ENCODE peak calls at places on chromosomes 16 and 17, in eight cellular contexts. One of them, this sample, is unnamed.

GRCh38 chr17:34511265-34511664 is 68.1 kb upstream of the TMEM132E start:
- DNase-seq in cardiac fibroblast: no peak
- DNase-seq in fibroblast of pulmonary artery: no peak
- DNase-seq in bronchial epithelial cell: no peak
- DNase-seq in testis: peak; percentile 77
- DNase-seq in GM12865: no peak
- DNase-seq in ascending aorta: no peak
- DNase-seq in psoas muscle: no peak
- DNase-seq in this sample: no peak

GRCh38 chr17:42975265-42975664 is 4.6 kb downstream of the PTGES3L start:
- DNase-seq in cardiac fibroblast: no peak
- DNase-seq in fibroblast of pulmonary artery: no peak
- DNase-seq in bronchial epithelial cell: no peak
- DNase-seq in testis: no peak
- DNase-seq in GM12865: no peak
- DNase-seq in ascending aorta: no peak
- DNase-seq in psoas muscle: no peak
- DNase-seq in this sample: no peak

GRCh38 chr16:56608876-56609462 is 585 bp downstream of the MT2A start:
- DNase-seq in cardiac fibroblast: peak; percentile 42
- DNase-seq in fibroblast of pulmonary artery: peak; percentile 24
- DNase-seq in bronchial epithelial cell: peak; percentile 7
- DNase-seq in testis: no peak
- DNase-seq in GM12865: no peak
- DNase-seq in ascending aorta: no peak
- DNase-seq in psoas muscle: peak; percentile 34
- DNase-seq in this sample: peak; percentile 21

GRCh38 chr17:75111777-75112176 is 2.0 kb downstream of the ARMC7 start:
- DNase-seq in cardiac fibroblast: no peak
- DNase-seq in fibroblast of pulmonary artery: no peak
- DNase-seq in bronchial epithelial cell: no peak
- DNase-seq in testis: no peak
- DNase-seq in GM12865: no peak
- DNase-seq in ascending aorta: no peak
- DNase-seq in psoas muscle: no peak
- DNase-seq in this sample: no peak

GRCh38 chr17:38534498-38534885 is 71.3 kb downstream of the SRCIN1 start:
- DNase-seq in cardiac fibroblast: no peak
- DNase-seq in fibroblast of pulmonary artery: no peak
- DNase-seq in bronchial epithelial cell: no peak
- DNase-seq in testis: no peak
- DNase-seq in GM12865: no peak
- DNase-seq in ascending aorta: no peak
- DNase-seq in psoas muscle: no peak
- DNase-seq in this sample: no peak

GRCh38 chr16:14486520-14487303 is 143.3 kb downstream of the PARN start:
- DNase-seq in cardiac fibroblast: peak; percentile 93
- DNase-seq in fibroblast of pulmonary artery: peak; percentile 95
- DNase-seq in bronchial epithelial cell: peak; percentile 86
- DNase-seq in testis: peak; percentile 92
- DNase-seq in GM12865: no peak
- DNase-seq in ascending aorta: peak; percentile 91
- DNase-seq in psoas muscle: peak; percentile 76
- DNase-seq in this sample: peak; percentile 98

GRCh38 chr16:4358831-4359561 is 7.9 kb upstream of the PAM16 start:
- DNase-seq in cardiac fibroblast: peak; percentile 46
- DNase-seq in fibroblast of pulmonary artery: peak; percentile 46
- DNase-seq in bronchial epithelial cell: no peak
- DNase-seq in testis: peak; percentile 71
- DNase-seq in GM12865: peak; percentile 57
- DNase-seq in ascending aorta: peak; percentile 80
- DNase-seq in psoas muscle: peak; percentile 78
- DNase-seq in this sample: peak; percentile 41

GRCh38 chr16:15435216-15435864 is 952 bp downstream of the BMERB1 start:
- DNase-seq in cardiac fibroblast: peak; percentile 41
- DNase-seq in fibroblast of pulmonary artery: no peak
- DNase-seq in bronchial epithelial cell: no peak
- DNase-seq in testis: no peak
- DNase-seq in GM12865: no peak
- DNase-seq in ascending aorta: no peak
- DNase-seq in psoas muscle: peak; percentile 29
- DNase-seq in this sample: no peak

GRCh38 chr17:63450551-63450950 is 4.4 kb upstream of the CYB561 start:
- DNase-seq in cardiac fibroblast: peak; percentile 53
- DNase-seq in fibroblast of pulmonary artery: no peak
- DNase-seq in bronchial epithelial cell: no peak
- DNase-seq in testis: no peak
- DNase-seq in GM12865: no peak
- DNase-seq in ascending aorta: no peak
- DNase-seq in psoas muscle: no peak
- DNase-seq in this sample: no peak

GRCh38 chr17:69651921-69652320 is 237.4 kb downstream of the MAP2K6 start:
- DNase-seq in cardiac fibroblast: no peak
- DNase-seq in fibroblast of pulmonary artery: no peak
- DNase-seq in bronchial epithelial cell: no peak
- DNase-seq in testis: no peak
- DNase-seq in GM12865: no peak
- DNase-seq in ascending aorta: no peak
- DNase-seq in psoas muscle: no peak
- DNase-seq in this sample: no peak

GRCh38 chr16:21218135-21218534 is 6.8 kb upstream of the ZP2 start:
- DNase-seq in cardiac fibroblast: peak; percentile 15
- DNase-seq in fibroblast of pulmonary artery: peak; percentile 23
- DNase-seq in bronchial epithelial cell: peak; percentile 12
- DNase-seq in testis: no peak
- DNase-seq in GM12865: no peak
- DNase-seq in ascending aorta: no peak
- DNase-seq in psoas muscle: no peak
- DNase-seq in this sample: peak; percentile 17

GRCh38 chr16:22888791-22889190 is 74.8 kb downstream of the HS3ST2 start:
- DNase-seq in cardiac fibroblast: peak; percentile 5
- DNase-seq in fibroblast of pulmonary artery: no peak
- DNase-seq in bronchial epithelial cell: no peak
- DNase-seq in testis: no peak
- DNase-seq in GM12865: no peak
- DNase-seq in ascending aorta: no peak
- DNase-seq in psoas muscle: no peak
- DNase-seq in this sample: no peak

GRCh38 chr17:76943202-76943601 is 75.0 kb downstream of the MGAT5B start:
- DNase-seq in cardiac fibroblast: no peak
- DNase-seq in fibroblast of pulmonary artery: no peak
- DNase-seq in bronchial epithelial cell: no peak
- DNase-seq in testis: no peak
- DNase-seq in GM12865: no peak
- DNase-seq in ascending aorta: no peak
- DNase-seq in psoas muscle: no peak
- DNase-seq in this sample: no peak

GRCh38 chr17:2083613-2084128 is 28.8 kb downstream of the HIC1 start:
- DNase-seq in cardiac fibroblast: no peak
- DNase-seq in fibroblast of pulmonary artery: no peak
- DNase-seq in bronchial epithelial cell: no peak
- DNase-seq in testis: no peak
- DNase-seq in GM12865: peak; percentile 84
- DNase-seq in ascending aorta: peak; percentile 78
- DNase-seq in psoas muscle: no peak
- DNase-seq in this sample: no peak

GRCh38 chr17:50564916-50565315 is 4.4 kb downstream of the CACNA1G start:
- DNase-seq in cardiac fibroblast: peak; percentile 75
- DNase-seq in fibroblast of pulmonary artery: peak; percentile 76
- DNase-seq in bronchial epithelial cell: no peak
- DNase-seq in testis: peak; percentile 63
- DNase-seq in GM12865: no peak
- DNase-seq in ascending aorta: peak; percentile 94
- DNase-seq in psoas muscle: peak; percentile 84
- DNase-seq in this sample: peak; percentile 91

GRCh38 chr16:87847467-87847784 is 21.9 kb downstream of the SLC7A5 start:
- DNase-seq in cardiac fibroblast: no peak
- DNase-seq in fibroblast of pulmonary artery: no peak
- DNase-seq in bronchial epithelial cell: no peak
- DNase-seq in testis: no peak
- DNase-seq in GM12865: no peak
- DNase-seq in ascending aorta: no peak
- DNase-seq in psoas muscle: no peak
- DNase-seq in this sample: no peak

GRCh38 chr17:2102931-2103398 is 48.1 kb downstream of the HIC1 start:
- DNase-seq in cardiac fibroblast: peak; percentile 76
- DNase-seq in fibroblast of pulmonary artery: peak; percentile 80
- DNase-seq in bronchial epithelial cell: peak; percentile 88
- DNase-seq in testis: no peak
- DNase-seq in GM12865: no peak
- DNase-seq in ascending aorta: no peak
- DNase-seq in psoas muscle: no peak
- DNase-seq in this sample: peak; percentile 92

GRCh38 chr17:66959641-66960375 is 4.7 kb upstream of the CACNG4 start:
- DNase-seq in cardiac fibroblast: no peak
- DNase-seq in fibroblast of pulmonary artery: no peak
- DNase-seq in bronchial epithelial cell: no peak
- DNase-seq in testis: no peak
- DNase-seq in GM12865: no peak
- DNase-seq in ascending aorta: no peak
- DNase-seq in psoas muscle: no peak
- DNase-seq in this sample: no peak

DNA sequence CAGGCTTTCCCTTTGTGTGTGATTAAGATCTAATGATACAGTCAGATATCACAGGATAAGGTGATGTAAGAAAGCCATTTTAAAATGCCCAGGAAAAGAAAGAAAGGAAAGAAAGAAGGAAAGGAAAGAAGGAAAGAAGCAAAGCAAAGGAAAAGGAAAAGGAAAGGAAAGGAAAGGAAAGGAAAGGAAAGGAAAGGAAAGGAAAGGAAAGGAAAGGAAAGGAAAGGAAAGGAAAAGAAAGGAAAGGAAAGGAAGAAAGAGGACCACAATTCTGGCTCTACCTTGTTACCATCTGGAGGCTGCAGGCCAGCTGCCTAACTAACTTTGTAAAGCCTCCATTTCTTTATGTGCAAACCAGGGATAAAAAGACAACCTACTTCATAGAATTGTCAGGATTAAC is 131.6 kb downstream of the DYNLRB2 start:
- DNase-seq in cardiac fibroblast: no peak
- DNase-seq in fibroblast of pulmonary artery: no peak
- DNase-seq in bronchial epithelial cell: no peak
- DNase-seq in testis: no peak
- DNase-seq in GM12865: no peak
- DNase-seq in ascending aorta: no peak
- DNase-seq in psoas muscle: no peak
- DNase-seq in this sample: no peak
- TF ChIP-seq CTCF in cardiac fibroblast: no peak
- TF ChIP-seq CTCF in fibroblast of pulmonary artery: no peak
- TF ChIP-seq CTCF in bronchial epithelial cell: no peak
- TF ChIP-seq CTCF in testis: no peak
- TF ChIP-seq CTCF in GM12865: no peak
- TF ChIP-seq CTCF in ascending aorta: no peak
- TF ChIP-seq CTCF in psoas muscle: no peak
- TF ChIP-seq CTCF in this sample: no peak

GRCh38 chr16:85376292-85377095 is 236.6 kb upstream of the GSE1 start:
- DNase-seq in cardiac fibroblast: no peak
- DNase-seq in fibroblast of pulmonary artery: no peak
- DNase-seq in bronchial epithelial cell: no peak
- DNase-seq in testis: peak; percentile 90
- DNase-seq in GM12865: no peak
- DNase-seq in ascending aorta: peak; percentile 79
- DNase-seq in psoas muscle: peak; percentile 62
- DNase-seq in this sample: no peak
- H3K4me3 ChIP-seq in cardiac fibroblast: no peak overlapping the region
- H3K4me3 ChIP-seq in fibroblast of pulmonary artery: no peak overlapping the region
- H3K4me3 ChIP-seq in bronchial epithelial cell: no peak overlapping the region
- H3K4me3 ChIP-seq in testis: no peak overlapping the region
- H3K4me3 ChIP-seq in GM12865: no peak overlapping the region
- H3K4me3 ChIP-seq in ascending aorta: no peak overlapping the region
- H3K4me3 ChIP-seq in psoas muscle: peak overlapping the region; percentile 11
- H3K4me3 ChIP-seq in this sample: no peak overlapping the region

GRCh38 chr16:10122546-10122945 is 59.7 kb downstream of the GRIN2A start:
- DNase-seq in cardiac fibroblast: peak; percentile 11
- DNase-seq in fibroblast of pulmonary artery: no peak
- DNase-seq in bronchial epithelial cell: no peak
- DNase-seq in testis: peak; percentile 24
- DNase-seq in GM12865: peak; percentile 14
- DNase-seq in ascending aorta: no peak
- DNase-seq in psoas muscle: no peak
- DNase-seq in this sample: no peak
- TF ChIP-seq CTCF in cardiac fibroblast: peak; percentile 39
- TF ChIP-seq CTCF in fibroblast of pulmonary artery: no peak
- TF ChIP-seq CTCF in bronchial epithelial cell: no peak
- TF ChIP-seq CTCF in testis: no peak
- TF ChIP-seq CTCF in GM12865: peak; percentile 10
- TF ChIP-seq CTCF in ascending aorta: peak; percentile 9
- TF ChIP-seq CTCF in psoas muscle: no peak
- TF ChIP-seq CTCF in this sample: peak; percentile 39

GRCh38 chr17:13367154-13367553 is 234.6 kb downstream of the HS3ST3A1 start:
- DNase-seq in cardiac fibroblast: peak; percentile 45
- DNase-seq in fibroblast of pulmonary artery: peak; percentile 39
- DNase-seq in bronchial epithelial cell: no peak
- DNase-seq in testis: no peak
- DNase-seq in GM12865: no peak
- DNase-seq in ascending aorta: no peak
- DNase-seq in psoas muscle: no peak
- DNase-seq in this sample: no peak

GRCh38 chr17:13359774-13360173 is 242.0 kb downstream of the HS3ST3A1 start:
- DNase-seq in cardiac fibroblast: no peak
- DNase-seq in fibroblast of pulmonary artery: peak; percentile 11
- DNase-seq in bronchial epithelial cell: no peak
- DNase-seq in testis: no peak
- DNase-seq in GM12865: no peak
- DNase-seq in ascending aorta: no peak
- DNase-seq in psoas muscle: no peak
- DNase-seq in this sample: no peak

GRCh38 chr17:13365331-13365730 is 236.4 kb downstream of the HS3ST3A1 start:
- DNase-seq in cardiac fibroblast: peak; percentile 28
- DNase-seq in fibroblast of pulmonary artery: peak; percentile 30
- DNase-seq in bronchial epithelial cell: no peak
- DNase-seq in testis: no peak
- DNase-seq in GM12865: no peak
- DNase-seq in ascending aorta: no peak
- DNase-seq in psoas muscle: no peak
- DNase-seq in this sample: peak; percentile 71

DNA sequence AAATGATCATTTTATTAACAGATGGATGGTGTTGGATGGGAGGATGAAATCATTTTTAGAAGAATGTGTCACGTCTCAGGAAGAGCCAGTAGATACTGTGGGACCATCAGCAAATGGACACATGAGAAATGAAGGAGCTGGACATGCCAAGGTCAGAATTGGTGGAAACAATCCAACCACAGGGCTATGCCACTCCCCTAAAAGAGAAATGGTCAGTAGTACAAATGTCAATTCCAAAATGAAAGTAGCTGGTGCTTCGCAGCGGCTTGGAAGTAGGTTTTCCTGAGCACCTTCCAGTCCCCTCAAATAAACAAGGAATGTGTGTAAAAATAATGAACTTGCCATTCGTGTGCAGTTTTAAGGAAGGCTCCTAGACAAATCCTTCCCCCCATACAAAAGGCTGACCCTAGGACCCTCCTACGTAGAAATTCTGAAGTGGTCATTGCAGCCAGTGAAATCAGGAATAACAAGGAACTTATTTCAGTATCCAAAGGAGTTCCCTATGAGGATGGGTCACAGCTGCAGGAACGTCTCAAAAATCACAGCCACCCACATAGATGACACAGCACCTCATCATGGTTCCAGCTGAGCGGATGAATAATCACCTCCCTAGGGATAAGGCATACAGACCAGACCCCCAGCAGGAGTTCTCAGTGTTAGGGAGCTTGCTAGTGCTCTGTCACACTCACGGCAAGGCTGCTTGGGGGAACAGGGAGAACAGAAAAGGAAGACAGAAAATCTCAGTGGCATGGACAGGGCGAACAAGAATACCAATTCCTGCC is 239.2 kb downstream of the HS3ST3A1 start:
- DNase-seq in cardiac fibroblast: peak; percentile 89
- DNase-seq in fibroblast of pulmonary artery: no peak
- DNase-seq in bronchial epithelial cell: peak; percentile 50
- DNase-seq in testis: no peak
- DNase-seq in GM12865: no peak
- DNase-seq in ascending aorta: no peak
- DNase-seq in psoas muscle: no peak
- DNase-seq in this sample: peak; percentile 51
- H3K4me3 ChIP-seq in cardiac fibroblast: no peak overlapping the region
- H3K4me3 ChIP-seq in fibroblast of pulmonary artery: no peak overlapping the region
- H3K4me3 ChIP-seq in bronchial epithelial cell: no peak overlapping the region
- H3K4me3 ChIP-seq in testis: no peak overlapping the region
- H3K4me3 ChIP-seq in GM12865: no peak overlapping the region
- H3K4me3 ChIP-seq in ascending aorta: no peak overlapping the region
- H3K4me3 ChIP-seq in psoas muscle: no peak overlapping the region
- H3K4me3 ChIP-seq in this sample: peak overlapping the region; percentile 3